ENCODE peak calls at places on chromosome 15, in six cellular contexts. G, J, Y, T, W and S are unnamed samples.

GRCh38 chr15:58498821-58499580 is 67.2 kb downstream of the LIPC start:
- DNase-seq in G (no peak), J (no peak), W (no peak), Y (peak), T (no peak), S (no peak)

GRCh38 chr15:59595434-59595915 is 16.1 kb upstream of the GCNT3 start:
- DNase-seq in G (no peak), Y (no peak), J (no peak), T (no peak), W (no peak), S (no peak)

GRCh38 chr15:94526071-94526689 is 294.8 kb downstream of the MCTP2 start:
- DNase-seq in G (no peak), W (no peak), T (no peak), J (no peak), Y (no peak), S (no peak)

GRCh38 chr15:20355256-20355868 is 186.2 kb downstream of the GOLGA6L6 start:
- DNase-seq in T (peak), G (no peak), Y (no peak), J (no peak), W (no peak), S (peak)

GRCh38 chr15:63306480-63307073 is 29.2 kb downstream of the APH1B start:
- DNase-seq in T (no peak), Y (no peak), J (no peak), G (no peak), W (no peak), S (peak)

GRCh38 chr15:65862682-65863081 is 6.6 kb upstream of the RAB11A start:
- DNase-seq in G (no peak), W (no peak), J (peak), T (peak), Y (peak), S (peak)

GRCh38 chr15:25846377-25846776 is 16.8 kb downstream of the ATP10A start:
- DNase-seq in J (no peak), T (no peak), G (no peak), Y (no peak), W (no peak), S (no peak)

GRCh38 chr15:76678766-76679165 is 226.4 kb downstream of the SCAPER start:
- DNase-seq in Y (peak), W (no peak), J (no peak), T (no peak), G (no peak), S (no peak)

GRCh38 chr15:56964182-56964581 is 45.7 kb downstream of the TCF12 start:
- DNase-seq in G (no peak), J (no peak), T (no peak), W (no peak), Y (peak), S (no peak)

DNA sequence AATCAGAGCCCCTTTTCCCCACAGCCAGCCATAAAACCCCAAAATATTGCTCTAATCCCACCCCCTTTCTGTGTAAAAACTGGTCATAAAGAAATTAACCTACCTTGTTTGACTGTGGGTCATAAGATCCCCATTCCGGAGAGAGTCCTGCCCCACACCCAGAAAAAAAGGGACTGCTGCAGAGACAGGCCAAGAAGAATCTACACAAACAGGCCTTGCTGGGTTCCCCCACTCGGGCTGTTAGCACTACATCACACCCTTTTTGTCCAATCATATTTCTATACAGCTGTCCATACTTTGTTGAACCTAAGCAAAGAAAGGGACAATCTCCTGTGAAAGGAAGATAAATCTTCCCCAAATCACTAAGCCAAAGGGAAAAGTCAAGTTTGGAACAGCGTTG is 84.4 kb upstream of the MFGE8 start:
- DNase-seq in W (no peak), Y (no peak), G (no peak), T (no peak), J (no peak), S (no peak)
- TF ChIP-seq CTCF in W (no peak), Y (no peak), G (no peak), T (no peak), J (no peak), S (no peak)

GRCh38 chr15:41970456-41970855 is 1.9 kb downstream of the EHD4 start:
- DNase-seq in Y (no peak), T (no peak), W (no peak), J (no peak), G (no peak), S (no peak)

GRCh38 chr15:41971893-41972340 is 440 bp downstream of the EHD4 start:
- DNase-seq in W (peak), T (no peak), G (no peak), Y (no peak), J (peak), S (peak)

GRCh38 chr15:41972341-41973237 is at the start of gene EHD4:
- DNase-seq in G (peak), J (peak), T (peak), W (peak), Y (peak), S (peak)

GRCh38 chr15:41969851-41970431 is 2.4 kb downstream of the EHD4 start:
- DNase-seq in T (no peak), Y (no peak), G (no peak), W (no peak), J (no peak), S (no peak)

GRCh38 chr15:41971089-41971892 is 1.1 kb downstream of the EHD4 start:
- DNase-seq in G (peak), T (peak), J (peak), Y (peak), W (peak), S (peak)
- TF ChIP-seq POLR2A in G (no peak), T (no peak), J (peak), Y (no peak), W (peak), S (peak)

DNA sequence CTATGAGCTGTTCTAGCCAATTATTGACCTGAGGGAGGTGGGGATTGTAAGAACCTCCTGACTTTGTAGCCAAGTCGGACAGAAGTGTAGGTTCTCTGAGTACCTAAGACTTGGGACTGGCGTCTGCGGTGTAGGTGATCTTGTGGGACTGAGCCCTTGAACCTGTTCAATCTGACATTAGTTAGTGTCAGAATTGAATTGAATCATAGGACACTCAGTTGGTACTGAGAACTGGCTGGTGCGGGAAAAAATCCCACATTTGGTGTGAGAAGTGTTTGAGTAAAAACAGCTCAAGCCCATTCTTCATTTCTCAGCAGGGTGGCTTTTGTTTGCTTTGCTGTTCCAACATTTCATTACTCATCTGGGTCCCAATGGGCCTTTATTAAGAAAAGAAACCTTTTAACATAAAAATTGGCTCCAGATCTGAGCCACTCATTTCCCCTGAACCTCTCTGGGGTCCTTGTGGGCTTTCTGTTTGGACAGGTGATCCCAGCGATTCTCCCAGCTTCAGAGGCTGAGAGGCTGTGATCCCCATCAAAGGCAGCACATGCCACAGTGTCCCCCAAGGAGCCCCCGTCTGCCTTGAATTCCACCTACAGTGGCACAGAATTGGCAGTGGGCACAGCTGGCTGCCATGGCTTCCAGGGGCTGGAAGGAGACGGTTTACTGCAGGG is 150.8 kb downstream of the TJP1 start:
- DNase-seq in T (no peak), J (no peak), G (no peak), W (no peak), Y (peak), S (no peak)
- TF ChIP-seq CTCF in T (no peak), J (no peak), G (no peak), W (no peak), Y (no peak), S (no peak)

DNA sequence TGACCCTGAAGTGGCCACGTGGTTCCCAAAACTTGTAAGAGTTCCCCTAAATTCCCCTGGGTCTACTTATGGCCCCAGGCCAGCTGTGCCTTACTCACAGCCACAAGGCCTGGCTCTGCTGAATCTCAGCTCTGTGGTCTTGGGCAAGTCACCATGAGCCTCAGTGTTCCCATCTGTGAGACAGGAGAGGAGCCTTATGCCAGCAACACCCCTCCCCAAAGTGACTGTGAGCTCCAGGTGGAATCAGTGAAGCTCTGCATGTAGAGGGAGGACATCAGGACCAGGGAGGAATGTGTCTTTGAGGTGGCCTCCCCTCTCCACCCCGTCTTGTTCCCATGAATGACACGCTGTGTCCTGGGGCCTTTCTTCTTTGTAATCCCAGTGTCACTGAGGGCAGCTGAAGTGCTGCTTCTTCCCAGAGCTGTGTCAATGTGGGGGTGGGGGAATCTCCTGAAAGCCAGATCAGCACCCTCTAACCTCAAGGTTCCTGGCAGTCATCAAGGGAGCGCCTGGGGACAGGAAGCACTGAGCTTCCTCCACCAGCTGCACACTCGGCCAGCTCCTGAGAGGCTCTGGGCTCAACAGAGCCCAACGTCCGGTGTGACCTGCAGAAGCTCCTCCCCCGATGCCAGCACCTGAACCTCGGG is 258.9 kb downstream of the UACA start:
- DNase-seq in J (peak), T (peak), G (peak), Y (peak), W (peak), S (peak)
- TF ChIP-seq POLR2A in J (no peak), T (no peak), G (no peak), Y (no peak), W (no peak), S (no peak)

GRCh38 chr15:50182233-50183013 is 427 bp downstream of the SLC27A2 start:
- DNase-seq in G (peak), W (no peak), T (no peak), Y (peak), J (peak), S (peak)
- TF ChIP-seq CTCF in G (no peak), W (no peak), T (no peak), Y (no peak), J (no peak), S (no peak)

GRCh38 chr15:86162172-86162591 is 82.5 kb downstream of the AGBL1 start:
- DNase-seq in Y (no peak), J (no peak), T (peak), W (no peak), G (no peak), S (no peak)

GRCh38 chr15:86162676-86163075 is 83.0 kb downstream of the AGBL1 start:
- DNase-seq in Y (no peak), W (no peak), G (no peak), T (no peak), J (no peak), S (no peak)

GRCh38 chr15:86163771-86164170 is 84.1 kb downstream of the AGBL1 start:
- DNase-seq in W (peak), Y (no peak), T (peak), J (no peak), G (no peak), S (no peak)

GRCh38 chr15:86165263-86166204 is 85.9 kb downstream of the AGBL1 start:
- DNase-seq in J (no peak), W (no peak), Y (no peak), G (no peak), T (no peak), S (no peak)

GRCh38 chr15:86164222-86164898 is 84.7 kb downstream of the AGBL1 start:
- DNase-seq in J (no peak), T (peak), W (peak), Y (no peak), G (no peak), S (no peak)
- TF ChIP-seq POLR2A in J (no peak), T (no peak), W (no peak), Y (no peak), G (no peak), S (no peak)